ENCODE peak calls at places on chromosomes 13 and 19, in six cellular contexts. J is tibial nerve, U is lower lobe of right lung, R is endothelial cell of umbilical vein, E is H1, F is dorsolateral prefrontal cortex. H is an unnamed sample.

GRCh38 chr13:49877629-49878218 is 58.4 kb downstream of the SPRYD7 start:
- DNase-seq in R (no peak), E (no peak), U (no peak), F (no peak), J (no peak), H (no peak)

GRCh38 chr19:1402411-1403070 is 1.2 kb upstream of the GAMT start:
- DNase-seq in R (no peak), F (no peak), U (no peak), E (no peak), J (no peak), H (no peak)

GRCh38 chr13:95288899-95289500 is 12.3 kb downstream of the ABCC4 start:
- DNase-seq in E (no peak), J (no peak), U (no peak), R (peak), F (no peak), H (no peak)

GRCh38 chr19:45400192-45400591 is 4.7 kb downstream of the PPP1R13L start:
- DNase-seq in U (no peak), E (no peak), R (no peak), J (no peak), F (no peak), H (peak)

GRCh38 chr19:1206733-1207301 is 1.2 kb downstream of the STK11 start:
- DNase-seq in R (no peak), U (no peak), E (no peak), F (no peak), J (no peak), H (peak)

GRCh38 chr19:13118424-13119193 is 545 bp downstream of the NACC1 start:
- DNase-seq in U (peak), J (no peak), E (peak), R (no peak), F (no peak), H (peak)

GRCh38 chr19:34556500-34556899 is 74.9 kb downstream of the WTIP start:
- DNase-seq in J (peak), E (no peak), U (no peak), F (no peak), R (peak), H (peak)

GRCh38 chr13:67369895-67370660 is 139.9 kb upstream of the PCDH9 start:
- DNase-seq in R (no peak), E (no peak), U (no peak), F (no peak), J (no peak), H (no peak)

GRCh38 chr13:23469901-23470525 is 36.5 kb upstream of the SACS start:
- DNase-seq in J (no peak), F (no peak), R (no peak), U (no peak), E (no peak), H (peak)

GRCh38 chr19:28612275-28612769 is 600.6 kb downstream of the UQCRFS1 start:
- DNase-seq in R (no peak), E (no peak), F (no peak), U (no peak), J (no peak), H (no peak)

GRCh38 chr19:43651758-43652545 is 12.3 kb upstream of the CADM4 start:
- DNase-seq in J (peak), E (no peak), U (no peak), R (peak), F (peak), H (peak)

GRCh38 chr13:80329250-80329649 is 11.7 kb downstream of the SPRY2 start:
- DNase-seq in J (no peak), U (no peak), R (no peak), F (no peak), E (no peak), H (no peak)

GRCh38 chr13:99133230-99133629 is 67.4 kb upstream of the UBAC2 start:
- DNase-seq in R (no peak), U (no peak), J (no peak), E (no peak), F (no peak), H (no peak)

GRCh38 chr13:80141114-80141849 is 199.6 kb downstream of the SPRY2 start:
- DNase-seq in R (peak), F (peak), E (no peak), J (peak), U (no peak), H (peak)

GRCh38 chr19:33524024-33524664 is 2.6 kb upstream of the PEPD start:
- DNase-seq in U (no peak), E (no peak), J (no peak), F (no peak), R (no peak), H (no peak)

GRCh38 chr19:51194527-51195315 is 30.2 kb upstream of the CD33 start:
- DNase-seq in J (no peak), R (no peak), F (no peak), E (no peak), U (no peak), H (no peak)

GRCh38 chr13:40189885-40190655 is 476.4 kb downstream of the FOXO1 start:
- DNase-seq in R (peak), J (no peak), F (no peak), E (no peak), U (no peak), H (peak)

GRCh38 chr19:51480590-51480989 is 2.3 kb downstream of the CEACAM18 start:
- DNase-seq in F (no peak), U (no peak), E (no peak), J (no peak), R (no peak), H (peak)

GRCh38 chr19:1287622-1288527 is 2.2 kb downstream of the EFNA2 start:
- DNase-seq in J (no peak), U (no peak), F (no peak), E (no peak), R (no peak), H (no peak)

GRCh38 chr13:108093616-108094015 is 121.7 kb downstream of the LIG4 start:
- DNase-seq in R (no peak), J (no peak), F (no peak), E (no peak), U (no peak), H (no peak)

GRCh38 chr13:22569830-22570229 is 610.9 kb upstream of the SGCG start:
- DNase-seq in R (no peak), E (no peak), J (no peak), U (no peak), F (no peak), H (no peak)

GRCh38 chr19:9175326-9175725 is 3.5 kb upstream of the OR7D2 start:
- DNase-seq in J (no peak), R (no peak), E (no peak), F (no peak), U (no peak), H (no peak)

GRCh38 chr19:19475845-19476828 is 39.2 kb downstream of the TSSK6 start:
- DNase-seq in R (no peak), F (peak), J (no peak), E (no peak), U (no peak), H (peak)

GRCh38 chr19:6126335-6126974 is 9.0 kb upstream of the ACSBG2 start:
- DNase-seq in J (no peak), R (peak), E (no peak), U (no peak), F (no peak), H (peak)

GRCh38 chr13:102911336-102911735 is 65.5 kb downstream of the ERCC5 start:
- DNase-seq in U (no peak), F (no peak), E (no peak), J (no peak), R (no peak), H (no peak)

GRCh38 chr13:48508001-48508400 is 24.9 kb downstream of the RCBTB2 start:
- DNase-seq in R (no peak), U (no peak), J (no peak), F (no peak), E (no peak), H (no peak)

GRCh38 chr13:76885203-76886004 is 801 bp downstream of the KCTD12 start:
- DNase-seq in F (peak), U (peak), R (peak), J (peak), E (peak), H (peak)

GRCh38 chr13:30157616-30157993 is 149.7 kb downstream of the KATNAL1 start:
- DNase-seq in E (no peak), J (no peak), U (no peak), F (no peak), R (no peak), H (no peak)

GRCh38 chr13:85287528-85287927 is 511.7 kb downstream of the SLITRK6 start:
- DNase-seq in U (no peak), R (no peak), J (no peak), E (no peak), F (no peak), H (no peak)

GRCh38 chr13:31056650-31057275 is 104.9 kb downstream of the HSPH1 start:
- DNase-seq in R (no peak), J (no peak), F (no peak), U (no peak), E (no peak), H (peak)

GRCh38 chr13:47033216-47033615 is 136.4 kb upstream of the HTR2A start:
- DNase-seq in J (no peak), R (no peak), E (no peak), F (no peak), U (no peak), H (peak)

GRCh38 chr19:8240274-8241229 is 31.4 kb downstream of the CERS4 start:
- DNase-seq in F (peak), J (peak), E (peak), U (peak), R (peak), H (peak)

GRCh38 chr13:50580684-50581305 is 262.7 kb downstream of the DLEU7 start:
- DNase-seq in F (no peak), R (peak), U (no peak), E (no peak), J (no peak), H (no peak)

GRCh38 chr13:50115695-50116094 is 100.5 kb downstream of the KCNRG start:
- DNase-seq in U (no peak), J (no peak), E (no peak), F (no peak), R (no peak), H (no peak)

GRCh38 chr19:29545866-29546582 is 20.2 kb downstream of the VSTM2B start:
- DNase-seq in E (no peak), R (no peak), F (no peak), U (no peak), J (no peak), H (no peak)

GRCh38 chr19:40609561-40610395 is 8.6 kb downstream of the LTBP4 start:
- DNase-seq in J (peak), E (no peak), U (peak), R (peak), F (no peak), H (peak)

GRCh38 chr19:38714354-38714778 is 29.9 kb downstream of the CAPN12 start:
- DNase-seq in F (no peak), U (no peak), E (no peak), R (no peak), J (no peak), H (no peak)

GRCh38 chr13:33678084-33678483 is 139.9 kb upstream of the RFC3 start:
- DNase-seq in F (no peak), J (no peak), U (no peak), R (no peak), E (no peak), H (no peak)

GRCh38 chr13:93422980-93423554 is 196.5 kb downstream of the GPC6 start:
- DNase-seq in U (no peak), E (no peak), J (no peak), F (no peak), R (no peak), H (no peak)
- H3K4me3 ChIP-seq in U (no peak), E (no peak), J (no peak), F (no peak), R (no peak), H (no peak)

GRCh38 chr19:4007021-4007835 is at the start of gene PIAS4:
- DNase-seq in F (peak), R (peak), E (peak), J (peak), U (peak), H (peak)
- TF ChIP-seq CTCF in F (no peak), R (no peak), E (no peak), J (peak), U (no peak), H (peak)

GRCh38 chr19:46466536-46467199 is 4.7 kb downstream of the PNMA8A start:
- DNase-seq in F (no peak), U (no peak), E (no peak), J (no peak), R (no peak), H (no peak)
- H3K27ac ChIP-seq in F (no peak), U (no peak), E (no peak), J (no peak), R (no peak), H (no peak)

DNA sequence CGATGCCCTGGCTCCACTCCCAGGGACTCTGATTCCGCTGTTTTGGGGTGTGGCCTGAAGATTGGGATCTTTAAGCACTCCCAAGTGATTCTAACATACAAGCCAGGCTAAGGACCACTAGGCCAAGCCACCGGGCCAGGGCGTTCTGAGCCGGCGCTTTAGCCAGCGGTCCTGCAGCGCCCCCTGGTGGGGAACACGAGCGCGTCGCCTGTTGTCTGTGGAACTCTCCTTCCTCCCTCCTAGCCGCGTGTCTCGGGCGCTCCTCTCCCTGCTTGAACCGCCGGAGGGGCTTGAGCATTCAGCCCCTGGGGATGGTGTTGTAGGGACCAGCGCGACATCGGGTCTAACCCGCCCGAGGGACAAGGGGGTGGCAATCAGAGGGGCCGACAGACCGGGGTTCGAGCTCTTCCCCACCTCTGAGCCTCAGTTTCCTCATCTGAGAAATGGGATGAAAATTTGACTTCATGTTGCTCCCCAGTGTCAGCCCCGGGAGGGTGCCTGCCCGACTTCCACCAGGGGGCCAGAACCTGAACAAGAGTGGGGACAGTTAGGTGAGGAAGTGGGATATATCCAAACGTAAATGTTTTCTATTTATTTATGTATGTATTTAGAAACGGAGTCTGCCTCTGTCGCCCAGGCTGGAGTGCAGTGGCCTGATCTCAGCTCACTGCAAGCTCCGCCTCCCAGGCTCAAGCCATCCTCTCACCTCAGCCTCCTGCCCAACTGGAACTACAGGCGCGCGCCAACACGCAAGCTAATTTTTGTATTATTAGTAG is 18.0 kb upstream of the PNMA8B start:
- DNase-seq in R (peak), J (peak), U (peak), E (peak), F (peak), H (peak)
- H3K4me3 ChIP-seq in R (no peak), J (no peak), U (no peak), E (no peak), F (no peak), H (no peak)

GRCh38 chr19:55383279-55383788 is 758 bp downstream of the TMEM238 start:
- DNase-seq in U (no peak), R (no peak), F (peak), E (no peak), J (no peak), H (peak)

GRCh38 chr19:55384576-55385235 is 614 bp upstream of the TMEM238 start:
- DNase-seq in J (peak), U (peak), R (no peak), F (no peak), E (no peak), H (peak)

GRCh38 chr19:55382522-55383054 is 1.5 kb downstream of the TMEM238 start:
- DNase-seq in F (no peak), J (no peak), U (no peak), R (no peak), E (no peak), H (no peak)

GRCh38 chr19:55385236-55385748 is 440 bp upstream of the RPL28 start:
- DNase-seq in R (peak), J (peak), E (peak), U (peak), F (peak), H (peak)

DNA sequence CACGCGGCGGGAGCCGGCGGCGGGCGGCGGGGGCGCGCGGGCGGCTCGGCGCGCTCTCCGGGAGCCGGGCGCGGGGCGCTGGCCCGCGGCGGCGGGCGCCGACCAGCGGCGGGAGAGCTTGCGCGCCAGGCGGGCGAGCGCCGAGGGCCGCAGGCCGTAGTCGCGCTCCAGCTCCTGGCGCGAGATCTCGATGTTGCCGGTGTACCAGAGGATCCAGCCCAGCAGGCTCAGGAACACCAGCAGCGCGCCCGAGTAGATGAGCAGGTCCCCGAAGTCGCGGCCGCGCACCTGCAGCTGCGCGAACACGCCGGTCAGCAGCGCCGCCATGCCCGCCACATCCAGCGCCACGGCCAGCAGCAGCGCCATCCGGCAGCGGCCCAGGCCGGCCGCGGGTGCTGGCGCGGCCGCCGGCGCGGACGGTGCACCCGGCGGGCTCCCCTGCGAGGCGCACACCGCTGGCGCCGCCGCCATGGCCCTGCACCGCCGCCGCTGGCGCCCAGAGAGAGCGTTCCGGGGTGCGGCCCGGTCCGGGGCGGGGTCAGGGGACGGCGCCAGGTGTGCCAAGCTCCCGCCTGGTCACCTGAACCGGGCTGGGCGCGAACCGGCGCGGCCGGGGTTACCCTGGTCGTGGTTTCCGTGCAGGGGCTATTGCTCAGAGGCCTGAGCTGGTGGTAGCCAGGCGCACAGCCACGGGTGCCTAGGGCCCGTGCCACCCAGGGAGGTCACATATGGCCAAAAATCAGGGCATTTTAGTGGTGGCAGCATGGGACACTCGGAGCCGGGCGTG is at the start of gene TMEM238:
- DNase-seq in R (peak), F (peak), E (no peak), U (peak), J (no peak), H (peak)
- TF ChIP-seq CTCF in R (peak), F (no peak), E (peak), U (no peak), J (peak), H (no peak)

DNA sequence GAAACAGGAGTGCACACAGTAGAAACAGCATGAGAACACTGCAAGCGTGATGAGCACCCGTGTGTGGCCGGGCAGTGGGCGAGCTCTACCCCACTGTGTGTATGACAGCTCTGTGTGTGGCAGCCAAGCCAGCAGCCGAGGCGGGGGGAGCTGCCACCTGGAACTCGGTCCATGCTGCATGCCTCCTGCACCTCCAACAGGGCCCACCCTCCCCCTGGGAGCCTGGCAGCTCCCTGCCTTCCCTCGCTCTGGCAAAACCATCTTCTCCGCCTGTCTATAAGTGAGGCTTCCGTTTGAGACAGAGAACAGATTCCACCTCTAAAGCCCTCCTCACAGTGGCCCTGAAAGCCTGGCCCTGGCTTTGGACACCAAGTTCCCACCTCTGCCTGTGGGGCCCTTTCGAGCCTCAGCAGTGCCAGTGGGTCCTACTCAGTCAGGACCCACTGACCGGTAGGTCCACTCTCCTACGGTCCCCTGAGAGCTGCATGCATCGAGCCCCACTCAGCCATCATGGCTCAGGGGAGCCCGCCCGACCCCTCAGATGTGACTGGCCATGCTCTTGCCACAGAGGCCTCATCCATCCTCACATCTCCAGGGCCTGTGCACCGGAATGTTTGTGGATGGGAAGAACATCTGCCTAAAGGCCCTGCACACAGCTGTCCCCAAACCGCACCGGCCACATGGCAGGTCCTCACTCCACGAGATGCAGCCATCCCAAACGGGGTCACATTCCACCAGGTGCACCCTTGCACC is 52.4 kb upstream of the C13orf46 start:
- DNase-seq in R (no peak), U (no peak), E (no peak), F (no peak), J (no peak), H (no peak)
- H3K27ac ChIP-seq in R (peak), U (peak), E (no peak), F (peak), J (peak), H (peak)

GRCh38 chr19:18274776-18275356 is 614 bp upstream of the IQCN start:
- DNase-seq in F (peak), U (peak), R (peak), J (peak), E (no peak), H (peak)
- H3K4me3 ChIP-seq in F (no peak), U (no peak), R (no peak), J (no peak), E (no peak), H (no peak)

GRCh38 chr13:60572003-60572792 is 175.2 kb downstream of the TDRD3 start:
- DNase-seq in U (no peak), J (no peak), R (peak), F (no peak), E (no peak), H (peak)
- TF ChIP-seq CTCF in U (no peak), J (no peak), R (no peak), F (no peak), E (no peak), H (no peak)